ENCODE peak calls at places on chromosomes 13 and 19, in five cellular contexts. E is stimulated activated CD4-positive, alpha-beta T cell treated with anti-CD3 and anti-CD28 coated beads, Interleukin-15, amount 100 ng/mL, for 1 hour; W is glutamatergic neuron; R is GOT3; O is central memory CD4-positive, alpha-beta T cell. V is an unnamed sample.

GRCh38 chr19:43751466-43752220 is 3.1 kb downstream of the SMG9 start:
- DNase-seq in O (no peak), E (no peak), R (no peak), W (no peak), V (no peak)

GRCh38 chr13:26185720-26186119 is 36.4 kb downstream of the RNF6 start:
- DNase-seq in O (no peak), E (no peak), R (no peak), W (no peak), V (no peak)

GRCh38 chr19:32233091-32233490 is 112.3 kb upstream of the ZNF507 start:
- DNase-seq in E (no peak), W (no peak), O (no peak), R (no peak), V (no peak)

GRCh38 chr13:71240906-71241305 is 626.1 kb downstream of the DACH1 start:
- DNase-seq in O (no peak), E (no peak), R (no peak), W (no peak), V (no peak)

GRCh38 chr13:106104281-106104901 is 431.1 kb downstream of the EFNB2 start:
- DNase-seq in O (no peak), R (no peak), E (no peak), W (no peak), V (no peak)

GRCh38 chr13:63463782-63464610 is 2048.3 kb upstream of the PCDH20 start:
- DNase-seq in W (no peak), E (no peak), R (no peak), O (no peak), V (no peak)

GRCh38 chr19:45526143-45526542 is 18.9 kb downstream of the VASP start:
- DNase-seq in O (no peak), W (peak), E (no peak), R (no peak), V (no peak)

GRCh38 chr19:35287713-35288112 is 4.2 kb upstream of the MAG start:
- DNase-seq in O (no peak), R (no peak), W (no peak), E (no peak), V (no peak)

GRCh38 chr13:29569253-29570057 is 26.0 kb downstream of the SLC7A1 start:
- DNase-seq in O (no peak), R (no peak), W (no peak), E (no peak), V (no peak)

GRCh38 chr19:32067686-32068085 is 277.7 kb upstream of the ZNF507 start:
- DNase-seq in R (no peak), E (no peak), W (no peak), O (no peak), V (no peak)

GRCh38 chr13:28564030-28564429 is 69.1 kb upstream of the FLT1 start:
- DNase-seq in R (no peak), O (no peak), E (no peak), W (no peak), V (no peak)

GRCh38 chr19:44848805-44849457 is 2.8 kb downstream of the NECTIN2 start:
- DNase-seq in E (no peak), W (peak), R (no peak), O (no peak), V (no peak)

GRCh38 chr13:46317120-46317519 is 69.9 kb downstream of the RUBCNL start:
- DNase-seq in W (no peak), E (no peak), R (no peak), O (no peak), V (no peak)

GRCh38 chr13:26022538-26023292 is 29.1 kb downstream of the SHISA2 start:
- DNase-seq in E (no peak), W (peak), R (peak), O (no peak), V (no peak)

GRCh38 chr13:61944329-61944929 is 528.8 kb upstream of the PCDH20 start:
- DNase-seq in E (no peak), O (no peak), R (no peak), W (no peak), V (no peak)

GRCh38 chr13:113209336-113209879 is at the start of gene CUL4A:
- DNase-seq in W (peak), O (peak), R (no peak), E (peak), V (peak)

GRCh38 chr19:2550431-2551171 is 74.7 kb downstream of the GADD45B start:
- DNase-seq in O (no peak), W (peak), R (no peak), E (no peak), V (no peak)

GRCh38 chr13:113933901-113934300 is 40.0 kb downstream of the C13orf46 start:
- DNase-seq in E (no peak), R (no peak), W (no peak), O (no peak), V (no peak)

GRCh38 chr13:65560936-65561335 is 1669.2 kb downstream of the PCDH9 start:
- DNase-seq in W (no peak), R (no peak), O (no peak), E (no peak), V (no peak)

GRCh38 chr13:31115616-31116015 is 46.1 kb downstream of the HSPH1 start:
- DNase-seq in R (no peak), E (no peak), W (no peak), O (no peak), V (no peak)

GRCh38 chr13:96940961-96941360 is 53.3 kb downstream of the OXGR1 start:
- DNase-seq in E (no peak), W (no peak), R (no peak), O (no peak), V (no peak)

GRCh38 chr19:7415163-7415856 is 66.6 kb downstream of the ARHGEF18 start:
- DNase-seq in W (no peak), R (no peak), O (no peak), E (no peak), V (no peak)

GRCh38 chr13:100039740-100040139 is 49.2 kb upstream of the PCCA start:
- DNase-seq in R (no peak), W (no peak), O (no peak), E (no peak), V (no peak)

GRCh38 chr13:91145806-91146205 is 201.7 kb upstream of the MIR17HG start:
- DNase-seq in W (no peak), R (no peak), E (no peak), O (no peak), V (no peak)

GRCh38 chr13:114127473-114128347 is 4.7 kb downstream of the RASA3 start:
- DNase-seq in R (no peak), E (no peak), W (no peak), O (no peak), V (no peak)

GRCh38 chr19:16098416-16098768 is 13.3 kb upstream of the RAB8A start:
- DNase-seq in E (no peak), W (no peak), R (no peak), O (no peak), V (no peak)

V was measured in CD4-positive, alpha-beta memory T cell.